ENCODE peak calls at places on chromosomes 4 and X, in eight cellular contexts. N is GM04504; L is nephron progenitor cell; X is HFFc6; P is activated effector memory CD4-positive, alpha-beta T cell treated with Interleukin-2 at 50 U/mL for 16 hours; V is T-cell; D is fibroblast of pulmonary artery; Q is activated CD4-positive, alpha-beta T cell treated with anti-CD3 and anti-CD28 coated beads, Interleukin-2, amount 50 U/mL, for 1 hour. Y is an unnamed sample.

GRCh38 chrX:69033936-69034335 is 131.3 kb downstream of the PJA1 start:
- DNase-seq in D (no peak), N (no peak), Q (no peak), P (no peak), L (no peak), V (no peak), X (no peak), Y (no peak)

GRCh38 chrX:71679575-71680207 is 12.3 kb downstream of the LOC101059915 start:
- DNase-seq in L (no peak), P (no peak), Q (no peak), D (no peak), X (no peak), N (no peak), V (no peak), Y (no peak)

GRCh38 chr4:38804654-38805295 is at the start of gene TLR1:
- DNase-seq in Q (no peak), P (no peak), V (no peak), N (peak; percentile 14), D (peak; percentile 85), X (peak; percentile 42), L (no peak), Y (peak; percentile 4)

GRCh38 chrX:56796641-56797395 is 67.8 kb downstream of the NBDY start:
- DNase-seq in V (no peak), D (no peak), L (no peak), N (no peak), P (no peak), X (no peak), Q (no peak), Y (no peak)

GRCh38 chr4:121706595-121707021 is 9.8 kb upstream of the ANXA5 start:
- DNase-seq in D (peak; percentile 57), L (no peak), Q (no peak), N (peak; percentile 69), V (peak; percentile 23), X (peak; percentile 29), P (no peak), Y (no peak)

GRCh38 chrX:150196300-150196699 is 166.8 kb upstream of the MAMLD1 start:
- DNase-seq in L (no peak), P (no peak), V (no peak), X (no peak), Q (no peak), D (no peak), N (no peak), Y (no peak)

GRCh38 chrX:125378205-125378604 is 58.5 kb downstream of the TEX13C start:
- DNase-seq in X (no peak), V (no peak), Q (no peak), D (no peak), L (no peak), P (no peak), N (no peak), Y (no peak)

GRCh38 chr4:139501531-139502311 is 47.8 kb downstream of the RAB33B start:
- DNase-seq in D (no peak), N (no peak), V (no peak), X (no peak), Q (no peak), P (no peak), L (no peak), Y (no peak)

GRCh38 chrX:136021160-136021559 is 35.9 kb downstream of the SLC9A6 start:
- DNase-seq in V (no peak), P (no peak), L (no peak), Q (no peak), D (no peak), X (no peak), N (no peak), Y (no peak)

GRCh38 chr4:180695851-180696250 is 1547.4 kb upstream of the TENM3 start:
- DNase-seq in D (peak; percentile 38), L (no peak), P (no peak), N (no peak), Q (no peak), X (peak; percentile 0), V (no peak), Y (no peak)

GRCh38 chrX:52574416-52575275 is 57.8 kb upstream of the XAGE1B start:
- DNase-seq in Q (no peak), P (no peak), N (peak; percentile 12), V (peak; percentile 1), L (peak; percentile 25), D (peak; percentile 68), X (peak; percentile 35), Y (peak; percentile 13)

GRCh38 chr4:54005475-54005874 is 58.9 kb downstream of the CHIC2 start:
- DNase-seq in X (no peak), L (no peak), N (no peak), P (no peak), D (peak; percentile 47), V (no peak), Q (no peak), Y (no peak)

GRCh38 chrX:17560385-17560784 is 176.9 kb upstream of the SCML1 start:
- DNase-seq in P (no peak), X (no peak), D (no peak), Q (no peak), V (no peak), L (no peak), N (no peak), Y (no peak)

GRCh38 chrX:24902808-24903207 is 113.0 kb downstream of the ARX start:
- DNase-seq in Q (no peak), N (peak; percentile 14), P (no peak), D (peak; percentile 90), X (peak; percentile 24), V (no peak), L (no peak), Y (no peak)

GRCh38 chrX:103149652-103150051 is 56.7 kb upstream of the NXF3 start:
- DNase-seq in Q (no peak), D (no peak), L (no peak), V (no peak), P (no peak), N (no peak), X (no peak), Y (no peak)

GRCh38 chr4:181701911-181702310 is 541.3 kb upstream of the TENM3 start:
- DNase-seq in L (no peak), P (no peak), X (no peak), V (no peak), D (no peak), N (no peak), Q (no peak), Y (no peak)

GRCh38 chr4:5979981-5980380 is 38.2 kb downstream of the C4orf50 start:
- DNase-seq in Q (no peak), N (no peak), P (no peak), X (no peak), V (no peak), D (peak; percentile 4), L (peak; percentile 60), Y (peak; percentile 17)

GRCh38 chrX:130173190-130173895 is 1.6 kb downstream of the RAB33A start:
- DNase-seq in N (peak; percentile 71), X (peak; percentile 76), P (no peak), D (peak; percentile 80), V (no peak), Q (no peak), L (no peak), Y (no peak)

GRCh38 chr4:182764137-182764536 is 153.0 kb downstream of the DCTD start:
- DNase-seq in Q (no peak), L (no peak), V (no peak), D (peak; percentile 7), N (no peak), P (no peak), X (peak; percentile 30), Y (no peak)

GRCh38 chr4:141375855-141376254 is 155.2 kb downstream of the ZNF330 start:
- DNase-seq in X (peak; percentile 92), P (no peak), Q (no peak), D (peak; percentile 90), L (no peak), V (no peak), N (peak; percentile 71), Y (no peak)

GRCh38 chrX:149908308-149908707 is 21.1 kb upstream of the HSFX4 start:
- DNase-seq in N (no peak), L (no peak), V (no peak), D (no peak), Q (no peak), X (no peak), P (no peak), Y (no peak)

GRCh38 chrX:30572004-30572403 is 5.6 kb downstream of the TASL start:
- DNase-seq in V (no peak), P (no peak), L (no peak), D (no peak), X (no peak), N (no peak), Q (no peak), Y (no peak)

GRCh38 chr4:145230726-145231125 is 50.3 kb upstream of the OTUD4 start:
- DNase-seq in Q (no peak), L (no peak), N (peak; percentile 52), D (peak; percentile 76), X (peak; percentile 19), P (no peak), V (no peak), Y (no peak)

GRCh38 chrX:32987139-32987538 is 224.2 kb downstream of the DMD start:
- DNase-seq in Q (no peak), L (peak; percentile 13), P (no peak), X (no peak), D (no peak), V (no peak), N (no peak), Y (no peak)

GRCh38 chr4:2744576-2745270 is 11.4 kb downstream of the TNIP2 start:
- DNase-seq in L (no peak), Q (no peak), P (no peak), N (no peak), V (no peak), X (no peak), D (no peak), Y (no peak)

GRCh38 chr4:122765702-122766352 is 33.3 kb downstream of the BBS12 start:
- DNase-seq in V (no peak), D (peak; percentile 90), Q (no peak), P (no peak), X (peak; percentile 93), L (no peak), N (peak; percentile 82), Y (no peak)

GRCh38 chr4:1771555-1772305 is 21.4 kb upstream of the FGFR3 start:
- DNase-seq in P (no peak), D (no peak), V (no peak), N (no peak), L (no peak), X (no peak), Q (no peak), Y (no peak)

GRCh38 chr4:173415885-173416658 is 17.2 kb upstream of the SCRG1 start:
- DNase-seq in P (no peak), L (no peak), X (no peak), V (no peak), Q (no peak), N (no peak), D (no peak), Y (no peak)

GRCh38 chr4:2937986-2938385 is 25.2 kb downstream of the NOP14 start:
- DNase-seq in Q (no peak), P (no peak), X (no peak), V (no peak), L (no peak), D (no peak), N (no peak), Y (no peak)

Y was measured in NCI-H1694.